ENCODE peak calls at places on chromosomes 6 and 20, in four cellular contexts. P is adrenal gland, M is breast epithelium, X is heart left ventricle. V is an unnamed sample.

GRCh38 chr6:56526860-56527544 is 115.7 kb downstream of the DST start:
- DNase-seq in P (no peak), M (no peak), X (no peak), V (peak)

GRCh38 chr20:10309326-10309725 is 90.7 kb downstream of the SNAP25 start:
- DNase-seq in P (no peak), M (no peak), X (no peak), V (no peak)

GRCh38 chr6:127518710-127519468 is at the start of gene MTCL3:
- DNase-seq in P (peak), M (no peak), X (no peak), V (no peak)

GRCh38 chr6:54579011-54579410 is 267.6 kb upstream of the FAM83B start:
- DNase-seq in P (no peak), M (no peak), X (no peak), V (no peak)

GRCh38 chr6:5746392-5747140 is 260.2 kb downstream of the NRN1 start:
- DNase-seq in P (no peak), M (no peak), X (peak), V (no peak)

GRCh38 chr6:123838612-123839279 is 35.1 kb downstream of the NKAIN2 start:
- DNase-seq in P (no peak), M (no peak), X (no peak), V (no peak)

GRCh38 chr6:144285798-144286502 is 815 bp downstream of the UTRN start:
- DNase-seq in P (peak), M (peak), X (peak), V (peak)

GRCh38 chr6:157232161-157232895 is 91.0 kb downstream of the TMEM242 start:
- DNase-seq in P (no peak), M (no peak), X (no peak), V (no peak)

GRCh38 chr6:5294392-5295211 is 33.3 kb downstream of the FARS2 start:
- DNase-seq in P (no peak), M (no peak), X (no peak), V (peak)

DNA sequence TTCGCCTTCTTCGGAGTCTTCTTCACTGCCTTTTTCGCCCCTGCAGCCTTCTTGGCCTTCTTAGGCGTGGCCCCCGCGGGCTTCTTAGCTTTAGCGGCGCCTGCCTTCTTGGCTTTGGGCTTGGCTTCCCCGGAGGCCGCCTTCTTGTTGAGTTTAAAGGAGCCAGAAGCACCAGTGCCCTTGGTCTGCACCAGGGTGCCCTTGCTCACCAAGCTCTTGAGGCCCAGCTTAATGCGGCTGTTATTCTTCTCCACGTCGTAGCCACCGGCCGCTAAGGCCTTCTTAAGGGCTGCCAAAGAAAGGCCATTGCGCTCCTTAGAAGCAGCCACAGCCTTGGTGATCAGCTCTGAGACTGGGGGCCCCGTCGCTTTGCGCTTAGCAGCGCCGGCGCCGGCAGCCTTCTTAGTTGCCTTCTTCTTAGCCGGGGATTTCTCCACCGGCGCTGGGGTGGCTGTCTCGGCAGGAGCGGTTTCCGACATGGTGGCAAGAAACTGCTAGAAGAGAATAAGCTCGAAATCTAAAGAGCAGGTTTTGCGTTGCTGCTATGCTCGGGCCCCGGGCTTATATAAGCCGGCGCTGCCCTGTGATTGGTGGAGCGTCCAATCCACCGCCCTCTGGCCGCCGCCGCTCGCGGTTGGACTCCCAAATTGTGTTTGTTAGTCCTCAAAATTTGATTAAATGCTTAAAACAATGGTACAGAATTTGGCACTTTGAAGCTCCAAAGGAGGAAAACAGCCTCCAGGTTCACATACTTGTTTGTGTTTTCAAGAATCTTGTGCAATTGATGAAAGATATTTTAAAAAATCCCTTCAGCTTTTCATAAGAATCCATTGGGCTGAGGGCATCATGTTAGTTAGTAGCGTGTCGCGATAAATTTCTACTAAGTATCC is 44.9 kb downstream of the OR2B2 start:
- DNase-seq in P (peak), M (no peak), X (peak), V (peak)
- TF ChIP-seq POLR2A in P (peak), M (peak), X (peak), V (peak)

GRCh38 chr20:33051333-33051732 is 2.4 kb upstream of the BPIFB3 start:
- DNase-seq in P (no peak), M (no peak), X (no peak), V (no peak)
- TF ChIP-seq POLR2A in P (no peak), M (no peak), X (no peak), V (no peak)

GRCh38 chr6:47098570-47098993 is 56.5 kb upstream of the ADGRF1 start:
- DNase-seq in P (peak), M (no peak), X (peak), V (no peak)

GRCh38 chr6:47093169-47093568 is 51.0 kb upstream of the ADGRF1 start:
- DNase-seq in P (no peak), M (no peak), X (no peak), V (no peak)

GRCh38 chr6:47094351-47094925 is 52.3 kb upstream of the ADGRF1 start:
- DNase-seq in P (no peak), M (peak), X (no peak), V (no peak)

GRCh38 chr6:47096233-47096887 is 54.2 kb upstream of the ADGRF1 start:
- DNase-seq in P (no peak), M (no peak), X (no peak), V (no peak)

GRCh38 chr6:47097092-47097945 is 55.2 kb upstream of the ADGRF1 start:
- DNase-seq in P (peak), M (peak), X (peak), V (peak)
- TF ChIP-seq POLR2A in P (no peak), M (no peak), X (no peak), V (no peak)

DNA sequence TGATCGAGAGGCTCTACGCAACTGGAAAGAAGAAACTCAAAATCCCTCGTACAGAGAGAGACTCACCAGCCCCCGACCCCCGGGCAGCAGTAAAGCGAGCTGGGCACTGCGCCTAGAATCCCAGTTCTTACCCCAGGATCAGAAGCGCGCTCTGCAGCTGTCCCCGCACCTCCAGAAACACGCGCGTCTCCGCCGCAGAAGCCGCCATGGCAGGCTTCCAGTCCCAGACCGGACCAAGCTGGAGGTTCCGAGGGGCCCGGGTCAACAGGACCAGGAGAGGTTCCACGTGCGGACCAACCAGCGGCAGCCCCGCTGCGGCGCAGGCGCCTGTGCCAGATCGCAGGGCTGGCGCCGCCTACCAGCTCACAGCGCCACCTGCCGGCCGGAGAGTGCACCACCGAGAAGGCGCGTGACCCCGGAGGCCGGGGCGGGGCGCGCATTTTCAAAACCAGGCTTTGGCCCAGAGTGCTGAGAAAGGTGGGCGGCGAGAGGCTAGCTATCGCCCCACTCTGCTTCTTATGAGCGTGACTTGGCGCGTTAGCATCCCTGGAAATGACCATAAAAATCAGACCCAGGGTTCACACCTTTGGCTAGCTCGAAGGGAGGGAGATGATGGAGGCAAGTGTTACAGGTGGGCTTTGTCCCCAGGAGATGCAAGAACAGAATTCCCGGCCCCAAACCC is at the start of gene UBE3D:
- DNase-seq in P (peak), M (peak), X (peak), V (peak)
- TF ChIP-seq POLR2A in P (peak), M (no peak), X (peak), V (peak)

DNA sequence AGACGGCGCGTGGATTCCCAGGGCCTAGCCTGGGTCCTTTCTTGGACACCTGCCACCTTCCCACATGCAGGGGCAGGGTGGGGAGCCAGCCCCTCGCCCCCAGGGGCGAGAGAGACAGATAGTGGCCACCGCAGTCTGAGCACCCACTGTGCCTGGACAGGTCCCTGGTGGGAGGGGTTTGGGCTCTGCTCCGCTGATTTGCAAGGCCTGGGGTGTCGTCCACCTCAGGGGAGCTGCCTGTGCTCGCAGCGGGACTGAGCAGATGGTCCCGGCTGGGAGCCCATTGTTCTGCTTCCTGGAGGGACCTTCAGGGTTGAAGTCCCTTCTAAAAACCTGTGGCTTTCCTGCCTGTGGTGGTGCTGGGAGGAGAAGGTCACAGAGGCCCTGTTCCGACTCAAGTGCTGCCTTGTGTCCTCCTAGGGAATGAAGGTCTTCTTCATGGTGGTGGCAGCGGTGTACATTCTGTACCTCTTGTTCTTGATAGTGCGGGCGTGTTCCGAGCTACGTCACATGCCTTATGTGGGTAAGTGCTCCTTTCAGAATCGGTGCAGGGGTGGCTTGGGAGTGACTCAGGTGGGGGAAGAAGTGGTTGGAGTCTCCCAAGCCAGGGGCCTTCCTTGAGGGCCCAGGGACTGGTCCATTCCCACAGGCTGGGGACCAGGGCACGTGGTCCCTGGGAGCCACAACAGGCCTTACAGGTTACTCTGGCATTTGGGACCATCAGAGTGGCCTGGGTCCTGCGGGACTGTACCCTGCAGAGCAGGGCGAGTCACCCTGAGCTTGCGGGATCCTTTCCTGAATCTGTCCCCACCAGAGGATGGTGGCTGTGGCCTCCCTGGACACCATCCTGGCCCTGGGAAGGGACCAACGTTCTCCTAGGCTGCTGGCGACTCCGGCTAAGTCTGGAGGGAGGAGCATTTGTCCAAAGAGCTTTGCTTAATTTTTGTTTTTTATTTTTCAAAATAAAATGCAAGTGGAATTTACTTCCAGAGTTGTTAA is 19.6 kb downstream of the DYNLT1 start:
- DNase-seq in P (no peak), M (no peak), X (no peak), V (no peak)
- TF ChIP-seq POLR2A in P (no peak), M (no peak), X (no peak), V (no peak)

V was measured in erythroblast.